ENCODE peak calls at places on chromosomes 11 and 22, in six cellular contexts. D is lower lobe of right lung; W is HTR-8/SVneo; A is SK-N-SH; J is spleen; Q is activated CD4-positive, alpha-beta T cell treated with anti-CD3 and anti-CD28 coated beads, Interleukin-2, amount 50 U/mL, for 1 hour. L is an unnamed sample.

GRCh38 chr22:37058917-37059701 is 7.6 kb downstream of the KCTD17 start:
- DNase-seq in D (no peak), W (no peak), A (no peak), J (no peak), Q (no peak), L (no peak)

GRCh38 chr11:27352781-27353180 is 10.2 kb downstream of the CCDC34 start:
- DNase-seq in D (no peak), W (no peak), A (no peak), J (no peak), Q (no peak), L (no peak)

GRCh38 chr11:118009821-118010737 is 23.9 kb downstream of the IL10RA start:
- DNase-seq in D (no peak), W (no peak), A (no peak), J (no peak), Q (no peak), L (no peak)

GRCh38 chr11:655036-655726 is 18.1 kb downstream of the DRD4 start:
- DNase-seq in D (no peak), W (no peak), A (no peak), J (no peak), Q (no peak), L (no peak)

GRCh38 chr11:4960877-4961276 is 5.4 kb upstream of the OR51A2 start:
- DNase-seq in D (no peak), W (no peak), A (no peak), J (no peak), Q (no peak), L (no peak)

GRCh38 chr11:1636291-1636950 is 6.8 kb downstream of the KRTAP5-5 start:
- DNase-seq in D (no peak), W (no peak), A (no peak), J (peak), Q (no peak), L (no peak)

GRCh38 chr11:43944761-43945311 is 2.4 kb downstream of the C11orf96 start:
- DNase-seq in D (peak), W (peak), A (peak), J (peak), Q (peak), L (peak)

GRCh38 chr11:133403900-133404299 is 128.4 kb downstream of the OPCML start:
- DNase-seq in D (no peak), W (no peak), A (peak), J (no peak), Q (no peak), L (peak)

GRCh38 chr22:47645450-47645914 is 883.0 kb downstream of the TBC1D22A start:
- DNase-seq in D (no peak), W (no peak), A (no peak), J (no peak), Q (no peak), L (no peak)

GRCh38 chr22:50329236-50329635 is 2.4 kb upstream of the DENND6B start:
- DNase-seq in D (no peak), W (no peak), A (no peak), J (no peak), Q (no peak), L (no peak)

GRCh38 chr11:45144126-45145082 is 2.0 kb upstream of the PRDM11 start:
- DNase-seq in D (no peak), W (no peak), A (no peak), J (no peak), Q (no peak), L (peak)

GRCh38 chr22:22064580-22064979 is 82.0 kb upstream of the TOP3B start:
- DNase-seq in D (no peak), W (no peak), A (no peak), J (no peak), Q (no peak), L (no peak)

GRCh38 chr11:85937838-85938237 is 82.7 kb downstream of the CCDC83 start:
- DNase-seq in D (no peak), W (no peak), A (no peak), J (no peak), Q (no peak), L (no peak)

GRCh38 chr22:28799125-28799833 is 1.1 kb downstream of the XBP1 start:
- DNase-seq in D (peak), W (peak), A (peak), J (no peak), Q (no peak), L (peak)

GRCh38 chr22:43088979-43089717 is at the start of gene TTLL1:
- DNase-seq in D (peak), W (peak), A (peak), J (peak), Q (peak), L (peak)

GRCh38 chr22:41353862-41354575 is 27.7 kb upstream of the TEF start:
- DNase-seq in D (no peak), W (no peak), A (no peak), J (no peak), Q (no peak), L (no peak)

GRCh38 chr11:12731841-12732336 is 57.7 kb downstream of the TEAD1 start:
- DNase-seq in D (no peak), W (no peak), A (no peak), J (no peak), Q (no peak), L (no peak)

GRCh38 chr11:106076421-106076922 is 675 bp downstream of the KBTBD3 start:
- DNase-seq in D (no peak), W (no peak), A (no peak), J (no peak), Q (no peak), L (peak)

GRCh38 chr22:21947040-21948014 is 5.3 kb downstream of the PPM1F start:
- DNase-seq in D (no peak), W (no peak), A (peak), J (peak), Q (no peak), L (peak)

GRCh38 chr22:45642966-45643365 is 28.7 kb upstream of the ATXN10 start:
- DNase-seq in D (no peak), W (no peak), A (no peak), J (no peak), Q (no peak), L (no peak)

GRCh38 chr11:120928506-120929062 is 95.3 kb upstream of the TBCEL start:
- DNase-seq in D (no peak), W (no peak), A (no peak), J (no peak), Q (no peak), L (no peak)

GRCh38 chr11:46391578-46392420 is at the start of gene CHRM4:
- DNase-seq in D (no peak), W (peak), A (peak), J (peak), Q (no peak), L (peak)

GRCh38 chr11:12251651-12252560 is 125.5 kb upstream of the PARVA start:
- DNase-seq in D (no peak), W (no peak), A (no peak), J (no peak), Q (no peak), L (peak)

GRCh38 chr22:27424319-27424718 is 377.2 kb downstream of the MN1 start:
- DNase-seq in D (no peak), W (no peak), A (peak), J (no peak), Q (no peak), L (no peak)

GRCh38 chr11:16981651-16982194 is 32.5 kb downstream of the PLEKHA7 start:
- DNase-seq in D (peak), W (no peak), A (no peak), J (peak), Q (no peak), L (no peak)

L was measured in D341Med.